ENCODE peak calls at places on chromosomes 6 and 20, in six cellular contexts. P, N, Q, V, J and U are unnamed samples.

GRCh38 chr20:49573900-49574416 is 6.0 kb upstream of the PTGIS start:
- DNase-seq in J (no peak), N (no peak), V (no peak), Q (no peak), P (no peak), U (peak; percentile 79)

GRCh38 chr6:78810698-78811097 is 56.7 kb upstream of the IRAK1BP1 start:
- DNase-seq in N (no peak), V (no peak), Q (no peak), J (no peak), P (no peak), U (peak; percentile 93)

GRCh38 chr6:74899416-74899815 is 306.4 kb downstream of the COL12A1 start:
- DNase-seq in P (peak; percentile 24), Q (no peak), N (no peak), V (no peak), J (no peak), U (no peak)

GRCh38 chr6:161817881-161818280 is 544.0 kb upstream of the AGPAT4 start:
- DNase-seq in P (no peak), N (no peak), J (no peak), V (no peak), Q (no peak), U (no peak)

GRCh38 chr20:57301026-57301425 is 28.6 kb upstream of the SPO11 start:
- DNase-seq in Q (no peak), J (no peak), P (no peak), N (no peak), V (no peak), U (no peak)

GRCh38 chr6:98107801-98108200 is 726.6 kb upstream of the POU3F2 start:
- DNase-seq in Q (no peak), P (no peak), N (no peak), V (no peak), J (no peak), U (no peak)

GRCh38 chr6:139939189-139939979 is 564.9 kb upstream of the CITED2 start:
- DNase-seq in Q (no peak), P (no peak), J (no peak), N (no peak), V (no peak), U (no peak)

GRCh38 chr6:71444222-71444621 is 155.6 kb downstream of the OGFRL1 start:
- DNase-seq in P (no peak), J (no peak), N (no peak), Q (no peak), V (no peak), U (no peak)

GRCh38 chr6:167708501-167709094 is 118.1 kb upstream of the AFDN start:
- DNase-seq in P (no peak), J (no peak), Q (no peak), V (no peak), N (no peak), U (no peak)

GRCh38 chr6:35053701-35054100 is 87.4 kb downstream of the TCP11 start:
- DNase-seq in P (no peak), J (no peak), N (no peak), V (no peak), Q (no peak), U (no peak)

GRCh38 chr6:127855542-127856159 is 45.2 kb downstream of the THEMIS start:
- DNase-seq in N (peak; percentile 9), J (no peak), Q (peak; percentile 53), P (no peak), V (peak; percentile 16), U (no peak)

GRCh38 chr6:52410979-52411378 is 9.2 kb upstream of the EFHC1 start:
- DNase-seq in P (no peak), Q (no peak), J (no peak), V (no peak), N (no peak), U (peak; percentile 62)

GRCh38 chr6:30821862-30822784 is 62.2 kb upstream of the DDR1 start:
- DNase-seq in Q (no peak), N (peak; percentile 37), J (no peak), V (no peak), P (no peak), U (no peak)

GRCh38 chr6:4351857-4352669 is 216.7 kb upstream of the ECI2 start:
- DNase-seq in J (peak; percentile 91), Q (no peak), P (peak; percentile 71), N (peak; percentile 93), V (no peak), U (peak; percentile 87)

GRCh38 chr6:138499303-138499991 is at the start of gene NHSL1:
- DNase-seq in V (no peak), N (no peak), J (no peak), Q (no peak), P (no peak), U (no peak)

GRCh38 chr20:62774762-62775161 is 21.5 kb upstream of the MRGBP start:
- DNase-seq in N (peak; percentile 35), V (no peak), P (no peak), Q (peak; percentile 19), J (no peak), U (no peak)

GRCh38 chr6:101666256-101666655 is 272.7 kb downstream of the GRIK2 start:
- DNase-seq in N (peak; percentile 5), Q (no peak), P (peak; percentile 51), J (no peak), V (no peak), U (peak; percentile 82)

GRCh38 chr6:36024154-36024760 is at the start of gene SLC26A8:
- DNase-seq in N (no peak), P (no peak), Q (no peak), V (no peak), J (peak; percentile 48), U (no peak)

GRCh38 chr6:99589290-99589672 is 17.4 kb upstream of the PRDM13 start:
- DNase-seq in J (no peak), Q (no peak), N (peak; percentile 50), V (no peak), P (no peak), U (peak; percentile 14)

GRCh38 chr6:17045581-17046322 is 56.1 kb upstream of the STMND1 start:
- DNase-seq in J (no peak), N (peak; percentile 31), Q (no peak), P (peak; percentile 72), V (no peak), U (peak; percentile 39)

GRCh38 chr6:130190701-130191375 is 31.9 kb downstream of the SAMD3 start:
- DNase-seq in J (no peak), N (no peak), P (no peak), Q (no peak), V (no peak), U (no peak)

GRCh38 chr20:32534661-32535240 is 50.4 kb downstream of the NOL4L start:
- DNase-seq in J (no peak), V (peak; percentile 45), N (no peak), Q (peak; percentile 69), P (no peak), U (no peak)

GRCh38 chr6:168232989-168233874 is 86.3 kb downstream of the DACT2 start:
- DNase-seq in V (no peak), Q (no peak), J (no peak), P (no peak), N (no peak), U (peak; percentile 30)

GRCh38 chr6:80725156-80725930 is 618.9 kb downstream of the BCKDHB start:
- DNase-seq in Q (no peak), J (no peak), V (no peak), P (no peak), N (peak; percentile 5), U (no peak)

GRCh38 chr6:137216106-137216505 is 3.1 kb downstream of the IFNGR1 start:
- DNase-seq in P (no peak), N (no peak), V (no peak), J (no peak), Q (no peak), U (no peak)

GRCh38 chr20:58330692-58331091 is 21.2 kb downstream of the RAB22A start:
- DNase-seq in Q (no peak), P (no peak), N (no peak), V (no peak), J (peak; percentile 64), U (no peak)

GRCh38 chr6:4381379-4381778 is 246.0 kb upstream of the ECI2 start:
- DNase-seq in P (no peak), Q (no peak), J (no peak), N (no peak), V (no peak), U (no peak)

GRCh38 chr6:117018771-117019170 is 141.7 kb downstream of the RFX6 start:
- DNase-seq in N (no peak), V (no peak), Q (no peak), P (no peak), J (no peak), U (no peak)

GRCh38 chr6:99195986-99196655 is 153.4 kb downstream of the FAXC start:
- DNase-seq in P (no peak), V (no peak), N (no peak), Q (no peak), J (no peak), U (no peak)

GRCh38 chr20:16054917-16055316 is 518.3 kb downstream of the KIF16B start:
- DNase-seq in J (no peak), Q (no peak), N (no peak), P (no peak), V (no peak), U (no peak)

GRCh38 chr6:132811276-132811675 is 3.1 kb upstream of the RPS12 start:
- DNase-seq in Q (no peak), J (no peak), N (no peak), P (no peak), V (no peak), U (no peak)

GRCh38 chr6:42394881-42395620 is 56.7 kb downstream of the TRERF1 start:
- DNase-seq in P (no peak), Q (no peak), V (no peak), N (no peak), J (no peak), U (no peak)

GRCh38 chr6:43292341-43292740 is 5.7 kb upstream of the SLC22A7 start:
- DNase-seq in N (no peak), Q (no peak), J (no peak), V (no peak), P (no peak), U (no peak)

GRCh38 chr20:33531047-33531877 is 41.4 kb downstream of the CBFA2T2 start:
- DNase-seq in N (no peak), V (no peak), Q (no peak), J (no peak), P (no peak), U (no peak)

GRCh38 chr6:30966154-30966553 is 17.4 kb upstream of the MUC21 start:
- DNase-seq in J (no peak), P (no peak), V (no peak), Q (no peak), N (no peak), U (no peak)

GRCh38 chr20:49983123-49983847 is 505 bp downstream of the SNAI1 start:
- DNase-seq in J (no peak), P (no peak), V (no peak), N (no peak), Q (no peak), U (no peak)

GRCh38 chr20:9141916-9142315 is 73.0 kb downstream of the PLCB4 start:
- DNase-seq in Q (no peak), V (no peak), N (no peak), P (no peak), J (no peak), U (no peak)

GRCh38 chr20:32606790-32607189 is 21.7 kb upstream of the NOL4L start:
- DNase-seq in V (no peak), J (no peak), Q (no peak), P (no peak), N (no peak), U (no peak)

GRCh38 chr6:74585779-74586178 is 620.1 kb downstream of the COL12A1 start:
- DNase-seq in J (no peak), N (no peak), P (no peak), Q (no peak), V (no peak), U (no peak)